ENCODE peak calls at places on chromosomes 7 and 10, in eight cellular contexts. D is AG09319; U is iris pigment epithelial cell; A is CD8-positive, alpha-beta memory T cell; W is heart right ventricle; K is fibroblast of lung; T is fibroblast of the aortic adventitia; Z is posterior cingulate gyrus. M is an unnamed sample.

GRCh38 chr7:128381161-128381821 is 19.8 kb upstream of the PRRT4 start:
- DNase-seq in U (no peak), T (peak; percentile 26), D (no peak), K (no peak), W (no peak), A (no peak), Z (no peak), M (no peak)

GRCh38 chr7:79298145-79298760 is 155.2 kb downstream of the MAGI2 start:
- DNase-seq in K (peak; percentile 45), A (no peak), W (no peak), T (peak; percentile 85), D (peak; percentile 51), U (peak; percentile 76), Z (no peak), M (peak; percentile 79)

GRCh38 chr10:77325233-77325537 is 312.4 kb downstream of the KCNMA1 start:
- DNase-seq in A (no peak), U (no peak), K (no peak), T (no peak), Z (no peak), D (no peak), W (no peak), M (no peak)

GRCh38 chr7:139734395-139734794 is 43.4 kb downstream of the HIPK2 start:
- DNase-seq in U (peak; percentile 98), A (no peak), T (peak; percentile 96), W (no peak), Z (no peak), K (peak; percentile 89), D (no peak), M (peak; percentile 96)

GRCh38 chr7:134820295-134820694 is 40.9 kb downstream of the CALD1 start:
- DNase-seq in K (no peak), A (no peak), Z (no peak), W (no peak), T (no peak), U (no peak), D (no peak), M (no peak)

GRCh38 chr7:32941181-32941995 is 15.9 kb upstream of the FKBP9 start:
- DNase-seq in U (peak; percentile 3), D (no peak), Z (no peak), W (no peak), A (no peak), T (no peak), K (no peak), M (no peak)

GRCh38 chr7:91832493-91833045 is 47.9 kb downstream of the MTERF1 start:
- DNase-seq in A (no peak), Z (no peak), K (no peak), T (no peak), D (no peak), W (no peak), U (peak; percentile 7), M (peak; percentile 29)

GRCh38 chr7:16702433-16702832 is 51.1 kb upstream of the TSPAN13 start:
- DNase-seq in A (no peak), K (no peak), Z (no peak), T (no peak), W (no peak), U (peak; percentile 41), D (no peak), M (no peak)

GRCh38 chr7:50156163-50156562 is 63.1 kb upstream of the ZPBP start:
- DNase-seq in K (no peak), D (no peak), U (no peak), Z (no peak), T (no peak), W (no peak), A (no peak), M (no peak)

GRCh38 chr10:1938317-1938716 is 201.0 kb upstream of the ADARB2 start:
- DNase-seq in D (no peak), K (no peak), Z (no peak), A (peak; percentile 70), W (no peak), T (no peak), U (no peak), M (no peak)

GRCh38 chr7:101545441-101546190 is 83.5 kb downstream of the MYL10 start:
- DNase-seq in U (no peak), K (no peak), T (no peak), A (peak; percentile 21), W (no peak), Z (no peak), D (no peak), M (no peak)

GRCh38 chr7:102415685-102416225 is 17.6 kb upstream of the ORAI2 start:
- DNase-seq in T (no peak), K (no peak), U (no peak), A (peak; percentile 80), Z (no peak), W (peak; percentile 21), D (no peak), M (no peak)

GRCh38 chr7:120052884-120053382 is 220.0 kb upstream of the KCND2 start:
- DNase-seq in W (peak; percentile 13), T (peak; percentile 100), A (no peak), Z (no peak), K (peak; percentile 93), D (peak; percentile 88), U (peak; percentile 93), M (peak; percentile 99)

GRCh38 chr10:22086730-22087364 is 83.3 kb upstream of the DNAJC1 start:
- DNase-seq in Z (no peak), A (no peak), W (peak; percentile 86), T (peak; percentile 61), U (peak; percentile 88), K (peak; percentile 50), D (peak; percentile 37), M (peak; percentile 54)

GRCh38 chr7:120703585-120704240 is 154.2 kb downstream of the TSPAN12 start:
- DNase-seq in Z (no peak), U (no peak), D (no peak), A (no peak), T (no peak), W (no peak), K (no peak), M (no peak)

GRCh38 chr7:44966731-44967538 is 11.9 kb downstream of the MYO1G start:
- DNase-seq in K (no peak), D (no peak), W (no peak), A (peak; percentile 40), U (no peak), Z (no peak), T (no peak), M (no peak)

GRCh38 chr10:50224330-50224952 is 26.9 kb downstream of the ASAH2 start:
- DNase-seq in W (no peak), A (no peak), T (peak; percentile 64), U (peak; percentile 78), Z (no peak), D (peak; percentile 3), K (peak; percentile 55), M (peak; percentile 74)

GRCh38 chr10:86329093-86329710 is 37.4 kb downstream of the GRID1 start:
- DNase-seq in U (no peak), Z (no peak), K (no peak), A (peak; percentile 15), D (no peak), W (no peak), T (no peak), M (no peak)

GRCh38 chr7:17651926-17652385 is 288.3 kb downstream of the SNX13 start:
- DNase-seq in A (no peak), D (peak; percentile 86), T (peak; percentile 98), W (no peak), U (peak; percentile 83), Z (no peak), K (peak; percentile 92), M (peak; percentile 90)

GRCh38 chr10:129417882-129418281 is 49.2 kb upstream of the MGMT start:
- DNase-seq in U (no peak), D (no peak), T (no peak), A (no peak), K (no peak), Z (no peak), W (no peak), M (no peak)

GRCh38 chr7:68943786-68944185 is 654.5 kb upstream of the AUTS2 start:
- DNase-seq in D (no peak), K (no peak), U (no peak), A (no peak), W (no peak), Z (no peak), T (no peak), M (no peak)

GRCh38 chr10:107280293-107280692 is 115.8 kb upstream of the SORCS1 start:
- DNase-seq in A (no peak), D (no peak), Z (no peak), U (no peak), T (no peak), W (no peak), K (no peak), M (no peak)

GRCh38 chr10:51341216-51341615 is 266.9 kb downstream of the PRKG1 start:
- DNase-seq in K (peak; percentile 53), D (no peak), W (no peak), Z (no peak), U (peak; percentile 31), A (no peak), T (peak; percentile 18), M (no peak)

GRCh38 chr7:128833148-128833938 is 3.1 kb downstream of the FLNC start:
- DNase-seq in K (peak; percentile 95), D (no peak), A (no peak), U (peak; percentile 90), T (peak; percentile 95), Z (no peak), W (peak; percentile 61), M (peak; percentile 88)

GRCh38 chr10:51733061-51733460 is 33.7 kb upstream of the CSTF2T start:
- DNase-seq in K (peak; percentile 58), D (no peak), U (peak; percentile 7), Z (no peak), A (no peak), W (no peak), T (peak; percentile 56), M (peak; percentile 67)

GRCh38 chr7:127460077-127460476 is 67.6 kb upstream of the ZNF800 start:
- DNase-seq in T (no peak), W (no peak), A (no peak), U (no peak), K (no peak), D (no peak), Z (no peak), M (no peak)